ENCODE peak calls at places on chromosome 22, in six cellular contexts. Z, Q, A, W, L and C are unnamed samples.

GRCh38 chr22:17267661-17268330 is 48.6 kb upstream of the ADA2 start:
- DNase-seq in A (no peak), W (no peak), L (no peak), Q (no peak), Z (no peak), C (no peak)

GRCh38 chr22:23306438-23306921 is 126.2 kb downstream of the BCR start:
- DNase-seq in L (peak; percentile 23), A (no peak), W (no peak), Q (no peak), Z (no peak), C (no peak)

GRCh38 chr22:43186272-43187170 is at the start of gene TTLL12:
- DNase-seq in A (peak; percentile 92), Q (peak; percentile 83), W (no peak), Z (no peak), L (peak; percentile 60), C (no peak)

GRCh38 chr22:47205081-47205491 is 442.6 kb downstream of the TBC1D22A start:
- DNase-seq in L (no peak), Q (no peak), W (no peak), A (no peak), Z (peak; percentile 17), C (no peak)

GRCh38 chr22:17191163-17191562 is 28.1 kb downstream of the ADA2 start:
- DNase-seq in L (peak; percentile 64), A (no peak), W (no peak), Q (no peak), Z (no peak), C (no peak)

GRCh38 chr22:25702046-25702445 is 39.9 kb upstream of the MYO18B start:
- DNase-seq in A (no peak), Z (no peak), W (no peak), Q (no peak), L (peak; percentile 24), C (no peak)

GRCh38 chr22:30262917-30263741 is 3.5 kb downstream of the OSM start:
- DNase-seq in A (peak; percentile 89), L (peak; percentile 41), Z (peak; percentile 98), W (no peak), Q (peak; percentile 87), C (peak; percentile 44)

GRCh38 chr22:23057331-23057730 is 13.0 kb upstream of the GNAZ start:
- DNase-seq in A (no peak), W (no peak), Q (no peak), L (no peak), Z (no peak), C (no peak)

GRCh38 chr22:44486538-44486937 is 11.5 kb downstream of the RTL6 start:
- DNase-seq in Z (no peak), W (no peak), Q (no peak), L (no peak), A (no peak), C (no peak)

GRCh38 chr22:24156146-24156914 is 25.0 kb upstream of the SUSD2 start:
- DNase-seq in Q (peak; percentile 72), Z (peak; percentile 54), L (peak; percentile 32), W (no peak), A (peak; percentile 71), C (no peak)

GRCh38 chr22:39712938-39713525 is 142.5 kb downstream of the CACNA1I start:
- DNase-seq in Q (no peak), L (no peak), W (no peak), A (peak; percentile 45), Z (no peak), C (no peak)

GRCh38 chr22:47357493-47357892 is 595.0 kb downstream of the TBC1D22A start:
- DNase-seq in L (no peak), Q (no peak), Z (no peak), A (no peak), W (no peak), C (no peak)

GRCh38 chr22:30275625-30276024 is 9.0 kb upstream of the OSM start:
- DNase-seq in A (no peak), Q (no peak), L (no peak), W (no peak), Z (no peak), C (no peak)

GRCh38 chr22:33864723-33865130 is 55.5 kb downstream of the LARGE1 start:
- DNase-seq in W (no peak), A (no peak), Q (no peak), L (no peak), Z (no peak), C (no peak)

GRCh38 chr22:16717699-16718558 is 107.3 kb downstream of the XKR3 start:
- DNase-seq in A (no peak), W (no peak), Z (no peak), Q (no peak), L (no peak), C (no peak)

GRCh38 chr22:23501244-23501643 is 78.8 kb downstream of the IGLL1 start:
- DNase-seq in A (no peak), Q (no peak), W (no peak), L (no peak), Z (no peak), C (no peak)

GRCh38 chr22:50361688-50362087 is 18.6 kb downstream of the PPP6R2 start:
- DNase-seq in A (no peak), Z (no peak), L (no peak), Q (no peak), W (no peak), C (no peak)

GRCh38 chr22:31275018-31275417 is 17.3 kb downstream of the PIK3IP1 start:
- DNase-seq in L (no peak), W (no peak), A (no peak), Q (no peak), Z (no peak), C (no peak)

GRCh38 chr22:25053153-25053805 is 100.8 kb downstream of the KIAA1671 start:
- DNase-seq in Z (no peak), Q (no peak), L (no peak), W (no peak), A (no peak), C (no peak)

GRCh38 chr22:50706481-50707125 is 31.4 kb upstream of the ACR start:
- DNase-seq in W (no peak), Q (no peak), L (no peak), A (no peak), Z (no peak), C (no peak)

GRCh38 chr22:23054531-23055257 is 15.6 kb upstream of the GNAZ start:
- DNase-seq in Z (peak; percentile 36), L (no peak), W (no peak), A (no peak), Q (no peak), C (no peak)

GRCh38 chr22:45112136-45112879 is 51.4 kb upstream of the NUP50 start:
- DNase-seq in A (no peak), Q (no peak), Z (no peak), L (peak; percentile 92), W (no peak), C (no peak)

GRCh38 chr22:30782613-30783012 is 87.9 kb downstream of the OSBP2 start:
- DNase-seq in Z (no peak), A (no peak), Q (no peak), L (no peak), W (no peak), C (no peak)

GRCh38 chr22:39518996-39519680 is 1.2 kb upstream of the ATF4 start:
- DNase-seq in L (no peak), A (peak; percentile 60), Z (no peak), Q (peak; percentile 55), W (no peak), C (no peak)

GRCh38 chr22:30416403-30416802 is 9.2 kb upstream of the MTFP1 start:
- DNase-seq in Q (no peak), Z (no peak), A (no peak), W (no peak), L (no peak), C (no peak)

GRCh38 chr22:32680895-32681294 is 120.6 kb upstream of the TIMP3 start:
- DNase-seq in W (no peak), A (no peak), Z (no peak), Q (no peak), L (no peak), C (no peak)
- TF ChIP-seq CTCF in W (no peak), A (no peak), Z (no peak), Q (no peak), L (no peak), C (no peak)

GRCh38 chr22:41532908-41533825 is 11.1 kb downstream of the POLR3H start:
- DNase-seq in Z (peak; percentile 91), L (peak; percentile 55), A (peak; percentile 86), W (no peak), Q (peak; percentile 90), C (no peak)

GRCh38 chr22:41531736-41532477 is 12.4 kb downstream of the POLR3H start:
- DNase-seq in W (no peak), A (no peak), L (no peak), Z (no peak), Q (no peak), C (no peak)

GRCh38 chr22:41537203-41537602 is 7.1 kb downstream of the POLR3H start:
- DNase-seq in W (no peak), Z (no peak), A (no peak), Q (no peak), L (no peak), C (no peak)

GRCh38 chr22:41534219-41534618 is 10.1 kb downstream of the POLR3H start:
- DNase-seq in Z (no peak), W (no peak), L (no peak), Q (no peak), A (no peak), C (no peak)

DNA sequence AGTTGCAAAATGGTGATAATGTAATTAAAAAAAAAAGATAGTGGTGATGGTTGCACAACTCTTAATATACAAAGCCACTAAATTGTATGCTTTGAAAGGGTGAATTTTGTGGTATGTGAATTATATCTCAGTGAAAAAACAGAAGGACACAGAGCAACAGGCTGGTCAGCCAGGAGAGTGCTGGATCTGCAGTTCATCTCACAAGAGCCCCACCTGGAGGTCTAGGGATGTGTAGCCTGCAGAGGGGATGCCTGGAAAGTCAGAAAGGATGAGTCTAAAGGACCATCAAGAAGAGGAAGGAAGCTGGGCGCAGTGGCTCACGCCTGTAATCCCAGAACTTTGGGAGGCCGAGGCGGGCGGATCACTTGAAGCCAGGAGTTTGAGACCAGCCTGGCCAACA is 9.0 kb downstream of the POLR3H start:
- DNase-seq in L (no peak), Z (no peak), A (peak; percentile 55), Q (peak; percentile 36), W (no peak), C (no peak)
- TF ChIP-seq CTCF in L (peak; percentile 25), Z (peak; percentile 61), A (peak; percentile 44), Q (no peak), W (peak; percentile 21), C (peak; percentile 20)

GRCh38 chr22:46122980-46123693 is 27.2 kb upstream of the PPARA start:
- DNase-seq in Q (no peak), Z (no peak), L (peak; percentile 13), A (no peak), W (no peak), C (no peak)
- TF ChIP-seq CTCF in Q (no peak), Z (no peak), L (no peak), A (no peak), W (no peak), C (no peak)

GRCh38 chr22:20015187-20015625 is 1.4 kb downstream of the ARVCF start:
- DNase-seq in W (no peak), A (no peak), L (no peak), Z (no peak), Q (no peak), C (no peak)

GRCh38 chr22:20015971-20016733 is 471 bp downstream of the ARVCF start:
- DNase-seq in A (peak; percentile 68), W (no peak), L (no peak), Q (peak; percentile 62), Z (peak; percentile 82), C (no peak)

GRCh38 chr22:20018001-20018400 is 1.4 kb upstream of the ARVCF start:
- DNase-seq in A (no peak), L (no peak), Z (no peak), W (no peak), Q (no peak), C (no peak)

GRCh38 chr22:20017622-20017958 is 967 bp upstream of the ARVCF start:
- DNase-seq in Z (peak; percentile 45), W (no peak), Q (no peak), L (no peak), A (no peak), C (no peak)

GRCh38 chr22:20016734-20017621 is at the start of gene ARVCF:
- DNase-seq in Q (peak; percentile 93), A (peak; percentile 94), Z (peak; percentile 98), W (peak; percentile 25), L (peak; percentile 88), C (peak; percentile 99)
- TF ChIP-seq CTCF in Q (peak; percentile 10), A (no peak), Z (no peak), W (no peak), L (no peak), C (no peak)